ENCODE peak calls at places on chromosome X, in four cellular contexts. A, O, Z and N are unnamed samples.

GRCh38 chrX:38871129-38872029 is 70.1 kb downstream of the MID1IP1 start:
- ATAC-seq in A (no peak), O (no peak), Z (no peak), N (no peak)

GRCh38 chrX:22970861-22971260 is 28.9 kb upstream of the DDX53 start:
- ATAC-seq in A (no peak), O (no peak), Z (no peak), N (no peak)

GRCh38 chrX:77788050-77788449 is 2.0 kb upstream of the ATRX start:
- ATAC-seq in A (peak), O (peak), Z (peak), N (peak)

GRCh38 chrX:45515262-45516215 is 314.9 kb upstream of the DIPK2B start:
- ATAC-seq in A (peak), O (peak), Z (peak), N (peak)

GRCh38 chrX:19571708-19572107 is 56.4 kb upstream of the MAP3K15 start:
- ATAC-seq in A (no peak), O (peak), Z (no peak), N (peak)

GRCh38 chrX:134737721-134738369 is 79.6 kb upstream of the PLAC1 start:
- ATAC-seq in A (no peak), O (no peak), Z (peak), N (no peak)

GRCh38 chrX:20412871-20413486 is 146.3 kb upstream of the RPS6KA3 start:
- ATAC-seq in A (peak), O (peak), Z (peak), N (peak)

GRCh38 chrX:48933757-48934156 is 14.9 kb upstream of the PIM2 start:
- ATAC-seq in A (no peak), O (peak), Z (no peak), N (peak)

GRCh38 chrX:104669063-104669462 is 103.1 kb downstream of the IL1RAPL2 start:
- ATAC-seq in A (no peak), O (no peak), Z (no peak), N (no peak)

GRCh38 chrX:134712272-134712671 is 54.0 kb upstream of the PLAC1 start:
- ATAC-seq in A (no peak), O (peak), Z (no peak), N (peak)

GRCh38 chrX:30865020-30865419 is 24.0 kb downstream of the TAB3 start:
- ATAC-seq in A (no peak), O (peak), Z (peak), N (peak)

GRCh38 chrX:143635915-143636314 is at the start of gene SLITRK4:
- ATAC-seq in A (no peak), O (no peak), Z (peak), N (no peak)

GRCh38 chrX:110081320-110081719 is 78.4 kb downstream of the TMEM164 start:
- ATAC-seq in A (no peak), O (no peak), Z (no peak), N (no peak)

GRCh38 chrX:15903186-15903681 is 48.6 kb upstream of the AP1S2 start:
- ATAC-seq in A (peak), O (no peak), Z (peak), N (peak)

GRCh38 chrX:54745676-54746075 is 52.4 kb downstream of the ITIH6 start:
- ATAC-seq in A (no peak), O (no peak), Z (no peak), N (no peak)

GRCh38 chrX:132426695-132427281 is 62.0 kb downstream of the MBNL3 start:
- ATAC-seq in A (no peak), O (no peak), Z (no peak), N (peak)

GRCh38 chrX:140712413-140713173 is 3.0 kb downstream of the LINC00632 start:
- ATAC-seq in A (peak), O (peak), Z (peak), N (peak)

GRCh38 chrX:119482041-119482440 is 13.8 kb downstream of the SLC25A5 start:
- ATAC-seq in A (no peak), O (peak), Z (no peak), N (peak)